ENCODE peak calls at places on chromosome 12, in four cellular contexts. M is K562, Z is HCT116, A is HepG2. T is an unnamed sample.
A peak's percentile ranks its signal among the peaks of the same experiment; 100 is the strongest.

GRCh38 chr12:128388461-128388921 is 121.5 kb downstream of the TMEM132C start:
- DNase-seq in M (no peak), Z (no peak), A (no peak), T (no peak)

GRCh38 chr12:68792952-68793351 is 15.0 kb upstream of the MDM2 start:
- DNase-seq in M (peak; percentile 72), Z (peak; percentile 59), A (peak; percentile 70), T (no peak)

GRCh38 chr12:94282675-94283074 is 134.3 kb downstream of the PLXNC1 start:
- DNase-seq in M (no peak), Z (no peak), A (no peak), T (no peak)

GRCh38 chr12:93145086-93145485 is 216.0 kb upstream of the EEA1 start:
- DNase-seq in M (no peak), Z (no peak), A (no peak), T (no peak)

GRCh38 chr12:67541625-67541991 is 106.9 kb upstream of the DYRK2 start:
- DNase-seq in M (no peak), Z (no peak), A (no peak), T (no peak)

GRCh38 chr12:104588048-104588942 is 131.5 kb downstream of the CHST11 start:
- DNase-seq in M (no peak), Z (peak; percentile 89), A (no peak), T (no peak)

GRCh38 chr12:121953695-121954094 is 35.3 kb downstream of the CFAP251 start:
- DNase-seq in M (no peak), Z (no peak), A (peak; percentile 29), T (no peak)

GRCh38 chr12:53530920-53531319 is 23.6 kb upstream of the NPFF start:
- DNase-seq in M (no peak), Z (peak; percentile 16), A (no peak), T (no peak)

GRCh38 chr12:77377116-77377515 is 311.7 kb upstream of the E2F7 start:
- DNase-seq in M (no peak), Z (no peak), A (no peak), T (no peak)

GRCh38 chr12:57069522-57069921 is 9.1 kb downstream of the NEMP1 start:
- DNase-seq in M (peak; percentile 84), Z (peak; percentile 72), A (peak; percentile 81), T (peak; percentile 75)

GRCh38 chr12:123398918-123399617 is 15.1 kb downstream of the KMT5A start:
- DNase-seq in M (no peak), Z (no peak), A (no peak), T (no peak)

GRCh38 chr12:42166501-42166900 is 21.8 kb upstream of the GXYLT1 start:
- DNase-seq in M (no peak), Z (no peak), A (no peak), T (no peak)

GRCh38 chr12:2959508-2960431 is 573 bp downstream of the TEAD4 start:
- DNase-seq in M (peak; percentile 54), Z (no peak), A (peak; percentile 21), T (no peak)

GRCh38 chr12:104958009-104958945 is at the start of gene SLC41A2:
- DNase-seq in M (peak; percentile 81), Z (peak; percentile 83), A (peak; percentile 79), T (peak; percentile 60)

GRCh38 chr12:5794156-5794555 is 150.9 kb downstream of the ANO2 start:
- DNase-seq in M (no peak), Z (no peak), A (no peak), T (no peak)

GRCh38 chr12:64625243-64626077 is 15.2 kb downstream of the RASSF3 start:
- DNase-seq in M (peak; percentile 83), Z (peak; percentile 60), A (peak; percentile 85), T (peak; percentile 78)

GRCh38 chr12:76996983-76997382 is 68.4 kb downstream of the E2F7 start:
- DNase-seq in M (no peak), Z (no peak), A (no peak), T (no peak)

GRCh38 chr12:65634626-65635331 is 189.5 kb upstream of the HMGA2 start:
- DNase-seq in M (no peak), Z (no peak), A (peak; percentile 23), T (no peak)

GRCh38 chr12:113298861-113299545 is 35.9 kb downstream of the SLC8B1 start:
- DNase-seq in M (no peak), Z (no peak), A (no peak), T (no peak)

GRCh38 chr12:108547633-108548172 is 13.3 kb downstream of the SART3 start:
- DNase-seq in M (no peak), Z (no peak), A (no peak), T (no peak)

GRCh38 chr12:716506-716905 is 35.9 kb upstream of the WNK1 start:
- DNase-seq in M (peak; percentile 78), Z (no peak), A (no peak), T (no peak)

GRCh38 chr12:2264622-2265306 is 212.0 kb downstream of the CACNA1C start:
- DNase-seq in M (no peak), Z (no peak), A (no peak), T (no peak)

GRCh38 chr12:15928345-15928744 is 17.2 kb downstream of the DERA start:
- DNase-seq in M (no peak), Z (no peak), A (peak; percentile 24), T (peak; percentile 46)

GRCh38 chr12:64627781-64628180 is 17.5 kb downstream of the RASSF3 start:
- DNase-seq in M (no peak), Z (no peak), A (no peak), T (no peak)

GRCh38 chr12:93722179-93722578 is 45.0 kb downstream of the CRADD start:
- DNase-seq in M (no peak), Z (no peak), A (no peak), T (no peak)

GRCh38 chr12:47686645-47687240 is 19.1 kb downstream of the RPAP3 start:
- DNase-seq in M (peak; percentile 33), Z (peak; percentile 18), A (peak; percentile 25), T (no peak)

GRCh38 chr12:92442782-92443181 is 260.0 kb upstream of the PLEKHG7 start:
- DNase-seq in M (no peak), Z (no peak), A (no peak), T (no peak)

GRCh38 chr12:101604132-101604531 is 9.4 kb downstream of the MYBPC1 start:
- DNase-seq in M (no peak), Z (no peak), A (peak; percentile 94), T (no peak)

GRCh38 chr12:106455100-106455499 is 97.6 kb downstream of the POLR3B start:
- DNase-seq in M (no peak), Z (no peak), A (no peak), T (no peak)

GRCh38 chr12:15534322-15534721 is 212.0 kb downstream of the PTPRO start:
- DNase-seq in M (no peak), Z (no peak), A (no peak), T (no peak)

GRCh38 chr12:22284871-22285270 is 49.6 kb downstream of the ST8SIA1 start:
- DNase-seq in M (no peak), Z (no peak), A (no peak), T (no peak)

GRCh38 chr12:125070117-125070516 is 4.9 kb downstream of the AACS start:
- DNase-seq in M (no peak), Z (no peak), A (peak; percentile 23), T (no peak)

GRCh38 chr12:94643585-94643984 is 6.8 kb downstream of the TMCC3 start:
- DNase-seq in M (no peak), Z (no peak), A (no peak), T (no peak)

GRCh38 chr12:123895477-123895876 is 77.2 kb downstream of the CCDC92 start:
- DNase-seq in M (no peak), Z (no peak), A (peak; percentile 78), T (no peak)

GRCh38 chr12:89525002-89525823 is 617 bp upstream of the GALNT4 start:
- DNase-seq in M (peak; percentile 61), Z (no peak), A (peak; percentile 17), T (no peak)

GRCh38 chr12:31491819-31492598 is 98.9 kb downstream of the DENND5B start:
- DNase-seq in M (no peak), Z (peak; percentile 93), A (peak; percentile 31), T (peak; percentile 77)

GRCh38 chr12:38016606-38017005 is 300.0 kb upstream of the ALG10B start:
- DNase-seq in M (no peak), Z (no peak), A (no peak), T (no peak)

GRCh38 chr12:109996483-109996853 is 300 bp upstream of the GIT2 start:
- DNase-seq in M (no peak), Z (no peak), A (no peak), T (no peak)
- H3K27ac ChIP-seq in M (peak overlapping the region; percentile 81), Z (peak overlapping the region; percentile 68), A (peak overlapping the region; percentile 75), T (peak overlapping the region; percentile 91)

GRCh38 chr12:32705783-32706182 is 26.7 kb downstream of the DNM1L start:
- DNase-seq in M (no peak), Z (no peak), A (no peak), T (no peak)
- TF ChIP-seq TCF7L2 in M (no peak), Z (no peak), A (no peak), T (no peak)

DNA sequence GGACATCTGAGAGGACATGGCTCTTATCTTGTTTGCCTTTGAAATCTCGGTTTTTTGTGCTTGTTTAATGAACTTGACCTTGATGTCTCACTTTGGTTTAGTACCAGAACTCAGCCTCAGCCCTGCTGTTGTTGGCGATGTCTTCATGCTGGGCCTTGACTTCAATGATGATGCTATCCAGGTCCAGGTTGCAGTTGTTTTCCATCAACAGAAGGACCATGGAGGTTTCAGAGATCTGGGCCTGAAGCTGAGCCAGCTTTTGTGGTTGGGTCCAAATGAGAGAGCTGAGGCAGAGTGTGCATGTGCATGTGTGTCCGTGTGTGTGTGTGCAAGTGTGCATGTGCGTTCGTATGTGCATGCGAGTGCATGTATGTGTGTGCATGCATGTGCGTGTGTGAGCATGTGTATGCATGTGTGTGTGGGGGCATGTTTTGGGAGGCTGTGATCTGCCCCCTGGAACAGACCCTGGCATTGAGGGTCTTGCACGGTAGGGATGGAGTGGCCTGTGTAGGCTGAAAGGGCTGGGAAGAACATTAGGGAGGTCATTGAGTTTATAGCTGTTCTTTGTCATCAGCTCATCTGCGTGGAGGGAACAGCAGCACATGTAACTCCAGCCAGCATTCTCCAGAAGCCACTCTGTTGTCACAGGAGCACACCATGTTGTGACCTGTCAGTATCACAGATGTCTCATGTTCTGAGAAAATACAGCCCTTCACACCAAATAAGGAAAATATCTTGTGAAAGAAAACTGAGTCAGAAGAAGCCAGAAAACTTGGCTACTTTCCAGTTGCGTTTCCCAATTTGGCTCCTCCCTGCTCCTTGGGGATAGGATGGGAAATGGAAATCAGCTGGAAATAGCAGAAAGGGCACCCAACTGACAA is 10.0 kb upstream of the KRT82 start:
- DNase-seq in M (no peak), Z (no peak), A (no peak), T (no peak)
- H3K27ac ChIP-seq in M (no peak overlapping the region), Z (no peak overlapping the region), A (no peak overlapping the region), T (no peak overlapping the region)

GRCh38 chr12:111578971-111579340 is 20.2 kb downstream of the ATXN2 start:
- DNase-seq in M (no peak), Z (no peak), A (no peak), T (no peak)

GRCh38 chr12:111581434-111582132 is 17.5 kb downstream of the ATXN2 start:
- DNase-seq in M (no peak), Z (no peak), A (no peak), T (no peak)

GRCh38 chr12:111580737-111581136 is 18.4 kb downstream of the ATXN2 start:
- DNase-seq in M (no peak), Z (no peak), A (no peak), T (no peak)

GRCh38 chr12:111580119-111580425 is 19.0 kb downstream of the ATXN2 start:
- DNase-seq in M (no peak), Z (no peak), A (no peak), T (no peak)

GRCh38 chr12:111578276-111578970 is 20.7 kb downstream of the ATXN2 start:
- DNase-seq in M (peak; percentile 74), Z (no peak), A (peak; percentile 89), T (peak; percentile 61)
- TF ChIP-seq TCF7L2 in M (no peak), Z (no peak), A (no peak), T (no peak)

T was measured in Panc1.